ENCODE peak calls at places on chromosomes 7 and 10, in six cellular contexts. B, L, W, C, A and M are unnamed samples.

GRCh38 chr7:32034052-32034451 is 36.2 kb downstream of the PDE1C start:
- DNase-seq in B (peak; percentile 83), L (no peak), W (no peak), C (no peak), A (no peak), M (no peak)

GRCh38 chr10:128210215-128211063 is 84.2 kb upstream of the MKI67 start:
- DNase-seq in B (peak; percentile 51), L (no peak), W (no peak), C (peak; percentile 60), A (peak; percentile 96), M (peak; percentile 67)

GRCh38 chr10:117631276-117632151 is 89.0 kb downstream of the EMX2 start:
- DNase-seq in B (no peak), L (no peak), W (no peak), C (no peak), A (no peak), M (no peak)

GRCh38 chr10:133391249-133391635 is 2.7 kb upstream of the MTG1 start:
- DNase-seq in B (no peak), L (no peak), W (no peak), C (no peak), A (no peak), M (no peak)

GRCh38 chr7:158646766-158647474 is 57.7 kb downstream of the NCAPG2 start:
- DNase-seq in B (peak; percentile 43), L (no peak), W (no peak), C (peak; percentile 60), A (no peak), M (no peak)

GRCh38 chr10:99658622-99659030 is 683 bp upstream of the ENTPD7 start:
- DNase-seq in B (no peak), L (peak; percentile 78), W (no peak), C (peak; percentile 24), A (peak; percentile 90), M (no peak)

GRCh38 chr7:84181628-84182027 is 13.0 kb downstream of the SEMA3A start:
- DNase-seq in B (no peak), L (no peak), W (no peak), C (no peak), A (no peak), M (no peak)

GRCh38 chr7:116339564-116339963 is 129.2 kb downstream of the TES start:
- DNase-seq in B (peak; percentile 40), L (no peak), W (no peak), C (no peak), A (no peak), M (no peak)

GRCh38 chr7:16826061-16826460 is 21.3 kb upstream of the AGR2 start:
- DNase-seq in B (no peak), L (no peak), W (no peak), C (no peak), A (no peak), M (no peak)

GRCh38 chr7:128894101-128894440 is 16.4 kb downstream of the KCP start:
- DNase-seq in B (no peak), L (no peak), W (no peak), C (no peak), A (peak; percentile 44), M (no peak)

GRCh38 chr7:20331231-20331880 is 656 bp downstream of the ITGB8 start:
- DNase-seq in B (peak; percentile 42), L (peak; percentile 18), W (no peak), C (peak; percentile 94), A (peak; percentile 87), M (no peak)

GRCh38 chr7:150945171-150945852 is 32.8 kb downstream of the KCNH2 start:
- DNase-seq in B (no peak), L (no peak), W (no peak), C (no peak), A (peak; percentile 69), M (no peak)

GRCh38 chr7:143885951-143886350 is 16.0 kb downstream of the TCAF1 start:
- DNase-seq in B (no peak), L (no peak), W (no peak), C (no peak), A (no peak), M (no peak)

GRCh38 chr10:129140861-129141260 is 326.2 kb upstream of the MGMT start:
- DNase-seq in B (no peak), L (no peak), W (no peak), C (no peak), A (no peak), M (no peak)

GRCh38 chr10:93030409-93030808 is 30.2 kb upstream of the CYP26C1 start:
- DNase-seq in B (peak; percentile 58), L (peak; percentile 55), W (peak; percentile 42), C (no peak), A (no peak), M (no peak)

DNA sequence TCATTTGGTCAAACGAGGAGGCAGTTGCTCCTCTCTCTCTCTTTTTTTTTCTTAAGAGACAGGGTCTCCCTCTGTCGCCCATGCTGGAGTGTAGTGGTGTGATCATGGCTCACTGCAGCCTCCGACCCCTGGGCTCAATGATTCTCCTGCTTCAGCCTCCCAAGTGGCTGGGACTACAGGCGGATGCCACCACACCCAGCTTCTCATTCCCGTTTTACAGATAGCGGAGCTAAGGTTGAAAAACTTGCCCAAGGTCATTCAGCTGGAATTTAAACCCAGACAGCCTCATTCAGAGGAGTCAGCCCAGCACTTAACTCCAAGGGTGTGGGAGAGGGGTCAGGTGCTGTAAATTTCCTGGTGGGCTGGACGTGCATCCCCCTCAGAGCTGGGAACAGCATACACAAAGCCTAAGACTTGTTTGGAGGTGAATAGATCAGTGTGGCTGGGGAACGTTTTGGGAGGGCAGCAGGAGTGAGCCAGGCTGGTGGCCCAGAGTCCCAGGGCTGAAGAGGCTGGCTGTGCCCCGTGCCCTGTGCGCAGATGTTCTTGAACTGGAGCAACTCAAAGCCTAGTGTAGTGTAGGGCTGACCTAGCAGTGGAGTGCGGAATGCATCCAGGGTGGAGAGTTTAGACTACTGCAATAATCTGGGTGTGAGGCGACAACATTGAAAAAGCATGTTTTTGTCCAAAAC is 2.3 kb downstream of the HTRA1 start:
- DNase-seq in B (no peak), L (no peak), W (no peak), C (no peak), A (no peak), M (no peak)
- H3K4me3 ChIP-seq in B (peak overlapping the region; percentile 86), L (peak overlapping the region; percentile 79), W (peak overlapping the region; percentile 77), C (no peak overlapping the region), A (no peak overlapping the region), M (no peak overlapping the region)

GRCh38 chr10:102984086-102984485 is 66.0 kb downstream of the CNNM2 start:
- DNase-seq in B (no peak), L (no peak), W (no peak), C (no peak), A (no peak), M (no peak)
- H3K27ac ChIP-seq in B (no peak overlapping the region), L (no peak overlapping the region), W (no peak overlapping the region), C (no peak overlapping the region), A (no peak overlapping the region), M (no peak overlapping the region)

DNA sequence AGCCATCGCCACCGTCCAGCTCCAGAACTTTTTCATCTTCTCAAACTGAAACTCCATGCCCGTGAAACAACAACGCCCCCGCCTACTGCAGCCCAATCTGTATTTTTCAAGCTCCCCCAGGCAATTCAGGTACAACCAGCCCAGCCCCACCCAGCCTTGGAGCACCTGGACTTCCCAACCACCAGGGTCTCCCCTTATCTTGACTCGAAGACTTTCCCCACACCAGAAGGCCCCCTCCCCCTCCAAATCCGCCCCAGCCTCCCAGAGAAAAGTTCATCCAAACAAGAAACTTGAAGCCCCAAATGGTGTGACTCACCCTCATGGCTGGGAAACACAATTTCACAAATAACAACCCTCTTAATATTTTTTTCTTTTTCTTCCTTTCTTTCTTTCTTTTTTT is 10.6 kb downstream of the ZCCHC24 start:
- DNase-seq in B (peak; percentile 94), L (peak; percentile 68), W (no peak), C (no peak), A (peak; percentile 32), M (no peak)
- H3K4me3 ChIP-seq in B (peak overlapping the region; percentile 36), L (peak overlapping the region; percentile 26), W (peak overlapping the region; percentile 31), C (no peak overlapping the region), A (no peak overlapping the region), M (no peak overlapping the region)

GRCh38 chr10:101564490-101564991 is 23.5 kb downstream of the POLL start:
- DNase-seq in B (no peak), L (no peak), W (no peak), C (no peak), A (no peak), M (no peak)
- H3K27ac ChIP-seq in B (no peak overlapping the region), L (no peak overlapping the region), W (no peak overlapping the region), C (no peak overlapping the region), A (no peak overlapping the region), M (no peak overlapping the region)

DNA sequence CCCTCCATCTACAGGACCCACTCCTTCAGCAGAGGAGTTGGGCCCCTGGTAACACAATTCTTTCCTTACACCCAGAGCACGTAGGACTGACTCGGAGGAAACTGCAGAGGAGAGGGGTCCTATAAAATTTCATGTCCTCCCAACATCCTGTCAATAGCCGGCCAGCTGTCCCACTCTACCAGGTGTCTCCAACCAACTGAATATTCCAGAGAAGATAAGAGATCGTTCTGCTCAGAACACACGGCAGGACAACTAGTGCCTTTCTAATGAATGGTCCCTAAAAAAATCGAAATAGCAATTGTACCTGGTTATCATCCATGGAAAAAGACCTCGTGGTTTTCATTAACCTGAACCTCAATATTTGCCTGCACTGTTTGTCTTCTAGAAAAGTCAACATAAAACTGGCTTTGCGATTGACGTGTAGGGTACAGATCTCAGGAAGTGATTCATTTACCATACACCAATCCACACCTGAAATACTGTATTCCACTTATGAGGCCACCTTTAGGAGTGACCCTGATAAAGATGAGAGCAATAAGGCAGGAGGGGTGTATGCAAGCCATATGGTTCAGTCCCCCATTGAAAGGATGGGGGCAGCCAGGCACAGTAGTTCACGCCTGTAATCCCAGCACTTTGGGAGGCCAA is 111.7 kb downstream of the PARP12 start:
- DNase-seq in B (peak; percentile 77), L (no peak), W (no peak), C (no peak), A (no peak), M (no peak)
- H3K4me3 ChIP-seq in B (no peak overlapping the region), L (no peak overlapping the region), W (no peak overlapping the region), C (no peak overlapping the region), A (no peak overlapping the region), M (no peak overlapping the region)